ENCODE peak calls at places on chromosomes 1 and 21, in four cellular contexts. Q is neuronal stem cell, W is body of pancreas, L is pancreas. E is an unnamed sample.
A peak's percentile ranks its signal among the peaks of the same experiment; 100 is the strongest.

GRCh38 chr1:38246955-38247952 is 200.7 kb upstream of the POU3F1 start:
- DNase-seq in Q (peak; percentile 42), W (no peak), L (no peak), E (no peak)

GRCh38 chr1:87958201-87958600 is 629.5 kb downstream of the LMO4 start:
- DNase-seq in Q (no peak), W (no peak), L (no peak), E (no peak)

GRCh38 chr1:23509896-23510295 is 21.1 kb downstream of the E2F2 start:
- DNase-seq in Q (no peak), W (no peak), L (no peak), E (no peak)

GRCh38 chr1:9455487-9456237 is 83.6 kb upstream of the SLC25A33 start:
- DNase-seq in Q (peak; percentile 67), W (peak; percentile 79), L (peak; percentile 84), E (peak; percentile 76)

GRCh38 chr1:228228601-228229074 is 20.8 kb downstream of the OBSCN start:
- DNase-seq in Q (no peak), W (no peak), L (no peak), E (no peak)

GRCh38 chr1:58231204-58231603 is 315.3 kb downstream of the OMA1 start:
- DNase-seq in Q (no peak), W (no peak), L (no peak), E (no peak)

GRCh38 chr21:32844653-32845443 is 73.3 kb upstream of the PAXBP1 start:
- DNase-seq in Q (no peak), W (no peak), L (no peak), E (no peak)

GRCh38 chr1:23573574-23574182 is 14.4 kb upstream of the ID3 start:
- DNase-seq in Q (no peak), W (no peak), L (no peak), E (no peak)

GRCh38 chr1:14106679-14107313 is 406.8 kb downstream of the PRDM2 start:
- DNase-seq in Q (no peak), W (no peak), L (no peak), E (no peak)

GRCh38 chr1:236930503-236930902 is 73.7 kb downstream of the MT1HL1 start:
- DNase-seq in Q (no peak), W (no peak), L (no peak), E (no peak)

GRCh38 chr21:45098867-45099266 is 24.5 kb downstream of the ADARB1 start:
- DNase-seq in Q (no peak), W (no peak), L (no peak), E (peak; percentile 23)

GRCh38 chr1:50700226-50701020 is 259.6 kb downstream of the FAF1 start:
- DNase-seq in Q (peak; percentile 69), W (no peak), L (no peak), E (peak; percentile 6)

GRCh38 chr1:32886012-32886827 is at the start of gene HPCA:
- DNase-seq in Q (peak; percentile 88), W (peak; percentile 68), L (peak; percentile 88), E (peak; percentile 72)

GRCh38 chr21:42299324-42300044 is 15.7 kb downstream of the TFF3 start:
- DNase-seq in Q (no peak), W (no peak), L (no peak), E (peak; percentile 30)

GRCh38 chr1:185008746-185009360 is 34.5 kb upstream of the NIBAN1 start:
- DNase-seq in Q (no peak), W (no peak), L (no peak), E (no peak)

GRCh38 chr1:240192851-240193250 is 101.2 kb downstream of the FMN2 start:
- DNase-seq in Q (no peak), W (no peak), L (no peak), E (no peak)

GRCh38 chr1:25743164-25744139 is 56.5 kb upstream of the SELENON start:
- DNase-seq in Q (no peak), W (peak; percentile 77), L (peak; percentile 81), E (peak; percentile 94)

DNA sequence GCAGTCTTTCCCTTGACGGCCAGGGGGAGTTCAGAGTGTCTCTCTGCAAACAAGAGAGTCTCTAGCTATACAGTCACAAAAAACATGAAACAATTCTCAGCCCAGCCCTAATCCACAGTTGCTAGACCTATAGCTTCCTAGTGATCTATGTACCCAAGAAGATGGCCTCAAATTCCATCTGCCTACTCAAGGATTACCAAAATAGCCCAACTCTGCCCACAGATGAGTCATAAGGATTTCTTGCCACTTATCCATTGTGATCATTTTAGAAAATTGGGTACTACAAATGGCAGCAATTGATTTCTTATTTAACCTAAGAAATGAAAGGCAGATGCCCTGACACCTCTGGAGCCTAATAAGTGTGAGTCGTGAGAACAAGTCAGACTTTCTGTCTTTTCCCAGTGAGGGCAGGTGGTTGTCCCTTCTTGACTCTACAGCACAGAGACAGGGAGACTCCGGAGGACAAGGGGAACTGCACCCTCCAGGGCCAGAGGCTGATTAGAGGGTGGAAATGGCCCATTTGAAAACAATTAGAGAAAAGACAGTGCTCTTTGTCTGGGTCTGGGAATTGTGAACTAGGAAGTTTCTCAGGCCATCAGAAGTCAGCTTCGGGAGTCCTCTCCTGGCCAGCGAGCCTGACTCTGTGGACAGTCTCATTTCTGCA is 65.4 kb downstream of the ABCA4 start:
- DNase-seq in Q (no peak), W (no peak), L (no peak), E (no peak)
- H3K27ac ChIP-seq in Q (no peak overlapping the region), W (no peak overlapping the region), L (no peak overlapping the region), E (no peak overlapping the region)

DNA sequence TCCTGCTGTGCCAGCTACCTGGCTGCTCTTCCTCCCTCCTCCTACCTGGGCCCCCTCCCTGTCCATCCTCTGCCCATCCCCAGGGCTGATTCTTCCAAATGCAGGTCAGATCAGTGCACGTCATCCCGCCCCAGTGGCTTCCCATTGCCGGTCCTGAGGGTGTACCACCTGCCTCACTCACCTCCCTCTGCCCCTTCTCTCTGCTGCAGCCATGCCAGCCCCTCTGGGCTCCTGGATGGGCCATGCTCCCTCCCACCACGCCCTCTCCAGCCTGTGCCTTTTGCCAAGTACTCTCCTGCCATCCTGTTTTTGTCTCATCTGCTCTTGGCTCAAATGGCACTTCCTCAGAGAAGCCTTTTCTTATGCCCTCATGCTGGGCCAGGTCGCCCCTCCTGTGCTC is 95.8 kb downstream of the ARHGEF10L start:
- DNase-seq in Q (no peak), W (no peak), L (no peak), E (no peak)
- H3K4me1 ChIP-seq in Q (no peaks in the 10 kb centered on the region), W (no peaks in the 10 kb centered on the region), L (no peaks in the 10 kb centered on the region), E (no peaks in the 10 kb centered on the region)

DNA sequence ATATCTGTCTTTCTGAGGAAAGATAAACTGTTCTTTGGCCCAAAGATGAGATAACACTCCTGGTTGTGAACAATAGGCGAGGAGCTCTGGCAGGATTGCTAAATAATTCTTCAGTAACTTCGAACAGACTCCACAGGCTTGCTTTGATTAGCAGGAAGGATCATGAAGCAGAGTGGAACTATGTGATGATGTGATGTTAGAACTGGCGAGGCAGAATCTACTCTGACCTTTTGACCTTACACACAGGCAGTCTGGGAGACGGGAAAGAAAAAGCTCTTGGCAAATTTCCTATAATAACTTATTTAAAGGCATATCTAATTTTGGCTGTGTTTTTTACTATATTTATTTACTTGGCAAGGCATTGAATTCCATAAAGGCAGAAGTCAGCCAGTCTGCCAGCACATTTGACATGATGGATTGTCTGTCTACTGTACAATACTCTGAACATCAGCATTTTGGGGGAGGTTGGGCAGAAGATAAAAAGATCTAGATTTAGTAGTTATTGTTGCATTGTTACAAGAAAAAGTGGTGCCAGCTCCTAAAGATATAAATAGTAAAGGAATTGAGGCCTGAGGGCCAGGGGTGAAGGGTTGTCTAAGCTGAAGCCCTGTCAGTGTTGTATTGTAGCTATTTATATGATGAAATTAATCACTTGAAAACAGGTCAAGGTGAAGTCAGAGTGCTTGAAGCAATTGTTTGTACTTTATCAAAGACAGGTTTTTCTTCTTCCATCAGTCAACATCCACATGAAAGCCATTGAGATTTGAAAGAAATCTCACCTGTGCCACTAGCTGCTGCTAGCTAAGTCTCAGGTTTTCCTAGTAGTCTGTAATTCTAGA is 708.8 kb downstream of the LTN1 start:
- DNase-seq in Q (no peak), W (no peak), L (no peak), E (peak; percentile 98)
- H3K4me3 ChIP-seq in Q (no peak overlapping the region), W (no peak overlapping the region), L (no peak overlapping the region), E (no peak overlapping the region)

DNA sequence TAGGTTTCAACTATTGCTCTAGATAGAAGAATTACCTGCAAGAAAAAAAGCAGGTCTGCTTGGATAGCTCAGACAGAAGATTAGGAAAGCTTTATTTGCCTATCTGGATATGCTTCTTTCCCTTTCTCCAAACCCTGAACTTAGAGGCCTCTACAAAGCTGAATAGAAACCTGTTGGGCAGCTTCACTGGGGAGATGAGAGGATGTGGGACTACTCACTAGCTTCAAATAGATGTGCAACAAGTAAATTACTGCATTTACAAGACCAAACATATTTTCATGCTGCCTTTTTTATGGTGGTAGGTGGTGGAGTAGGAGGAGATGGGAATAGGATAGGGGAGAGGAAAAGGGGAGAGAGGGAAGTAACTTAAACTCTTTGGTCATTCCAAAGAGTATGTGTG is 6.4 kb downstream of the CLCA2 start:
- DNase-seq in Q (no peak), W (no peak), L (no peak), E (no peak)
- H3K27ac ChIP-seq in Q (no peak overlapping the region), W (peak overlapping the region; percentile 52), L (no peak overlapping the region), E (no peak overlapping the region)

DNA sequence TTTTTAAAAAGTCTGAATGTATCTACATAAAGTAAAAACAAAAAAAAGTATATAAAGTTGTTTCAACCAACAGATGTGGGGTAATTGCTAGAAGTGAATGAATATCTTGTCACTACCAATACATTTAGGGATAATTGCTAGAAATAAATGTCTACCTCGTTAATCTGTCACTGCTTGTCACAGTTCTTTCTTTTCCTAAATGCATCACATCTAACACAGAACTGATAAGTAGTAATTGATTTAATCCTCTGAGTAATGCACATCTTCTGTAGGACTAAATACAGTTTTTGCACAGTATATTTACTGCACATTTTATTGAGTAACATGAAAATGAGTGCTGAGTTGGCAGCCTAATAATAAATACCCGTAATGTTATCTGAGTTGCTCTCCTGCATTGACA is 72.2 kb downstream of the SUSD4 start:
- DNase-seq in Q (no peak), W (no peak), L (no peak), E (no peak)
- H3K4me1 ChIP-seq in Q (peaks cover 1% of the 10 kb centered on the region), W (no peaks in the 10 kb centered on the region), L (no peaks in the 10 kb centered on the region), E (no peaks in the 10 kb centered on the region)

GRCh38 chr1:93321720-93322119 is 24.0 kb upstream of the DR1 start:
- DNase-seq in Q (no peak), W (no peak), L (no peak), E (no peak)
- H3K4me3 ChIP-seq in Q (no peak overlapping the region), W (no peak overlapping the region), L (no peak overlapping the region), E (no peak overlapping the region)

GRCh38 chr1:12544992-12545391 is 73.0 kb downstream of the DHRS3 start:
- DNase-seq in Q (no peak), W (no peak), L (no peak), E (no peak)
- H3K27ac ChIP-seq in Q (no peak overlapping the region), W (peak overlapping the region; percentile 7), L (no peak overlapping the region), E (no peak overlapping the region)

GRCh38 chr1:1861339-1861730 is 29.6 kb downstream of the GNB1 start:
- DNase-seq in Q (no peak), W (no peak), L (no peak), E (no peak)
- H3K4me1 ChIP-seq in Q (peaks cover 8% of the 10 kb centered on the region), W (peaks cover 34% of the 10 kb centered on the region), L (peaks cover 5% of the 10 kb centered on the region), E (peaks cover 11% of the 10 kb centered on the region)

DNA sequence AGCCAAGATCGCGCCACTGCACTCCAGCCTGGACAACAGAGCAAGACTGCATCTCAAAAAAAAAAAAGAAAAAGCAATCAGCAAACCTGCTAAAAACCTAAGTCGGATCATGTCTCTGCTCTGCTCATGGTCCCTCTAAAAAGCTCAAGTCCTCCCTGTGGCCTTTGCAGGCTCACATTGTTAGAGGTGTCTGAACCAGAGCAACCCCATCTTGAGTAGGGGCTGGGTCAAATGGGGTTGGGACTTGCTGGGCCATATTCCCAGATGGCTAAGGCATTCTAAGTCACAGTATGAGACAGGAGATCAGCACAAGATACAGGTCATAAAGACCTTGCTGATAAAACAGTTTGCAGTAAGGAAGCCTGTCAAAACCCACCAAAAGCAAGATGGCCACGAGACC is 3.0 kb upstream of the DRAXIN start:
- DNase-seq in Q (no peak), W (no peak), L (no peak), E (no peak)
- H3K4me3 ChIP-seq in Q (no peak overlapping the region), W (no peak overlapping the region), L (no peak overlapping the region), E (no peak overlapping the region)